ENCODE peak calls at places on chromosomes 6 and 20, in eight cellular contexts. O is NCI-H1436; U is BE2C; B is GM12864; W is transverse colon; M is heart right ventricle; X is activated T-helper 1 cell treated with anti-CD3 and anti-CD28 coated beads, Interleukin-2, amount 50 U/mL, for 16 hours; S is endothelial cell of umbilical vein. Y is an unnamed sample.

GRCh38 chr20:32737371-32738223 is 5.7 kb downstream of the COMMD7 start:
- DNase-seq in O (no peak), U (no peak), B (no peak), W (no peak), M (no peak), X (no peak), S (peak; percentile 67), Y (peak; percentile 45)

GRCh38 chr6:3231213-3232016 is 4.0 kb upstream of the TUBB2B start:
- DNase-seq in O (peak; percentile 78), U (peak; percentile 91), B (no peak), W (peak; percentile 84), M (peak; percentile 84), X (no peak), S (peak; percentile 46), Y (peak; percentile 79)

GRCh38 chr6:22042713-22043112 is 254.1 kb downstream of the PRL start:
- DNase-seq in O (no peak), U (no peak), B (no peak), W (no peak), M (peak; percentile 26), X (no peak), S (no peak), Y (no peak)

GRCh38 chr6:21019614-21020013 is 485.4 kb downstream of the CDKAL1 start:
- DNase-seq in O (no peak), U (no peak), B (no peak), W (no peak), M (no peak), X (no peak), S (peak; percentile 24), Y (no peak)

GRCh38 chr6:14038636-14039035 is 78.9 kb upstream of the CD83 start:
- DNase-seq in O (no peak), U (no peak), B (no peak), W (no peak), M (no peak), X (no peak), S (no peak), Y (no peak)

GRCh38 chr6:36068012-36068392 is 40.4 kb downstream of the MAPK14 start:
- DNase-seq in O (no peak), U (no peak), B (no peak), W (no peak), M (no peak), X (no peak), S (no peak), Y (no peak)

GRCh38 chr6:90413867-90414266 is 117.2 kb upstream of the BACH2 start:
- DNase-seq in O (peak; percentile 56), U (peak; percentile 24), B (no peak), W (peak; percentile 33), M (peak; percentile 28), X (peak; percentile 52), S (no peak), Y (no peak)

GRCh38 chr6:102389994-102390393 is 996.5 kb downstream of the GRIK2 start:
- DNase-seq in O (no peak), U (peak; percentile 77), B (no peak), W (no peak), M (no peak), X (no peak), S (no peak), Y (no peak)

GRCh38 chr6:55957961-55958422 is 82.6 kb upstream of the BMP5 start:
- DNase-seq in O (no peak), U (no peak), B (no peak), W (no peak), M (no peak), X (no peak), S (no peak), Y (no peak)

GRCh38 chr20:6665161-6665560 is 102.3 kb upstream of the BMP2 start:
- DNase-seq in O (no peak), U (no peak), B (no peak), W (no peak), M (no peak), X (no peak), S (no peak), Y (no peak)

GRCh38 chr6:157113389-157113788 is 209.9 kb downstream of the TMEM242 start:
- DNase-seq in O (no peak), U (no peak), B (no peak), W (no peak), M (no peak), X (no peak), S (no peak), Y (no peak)

GRCh38 chr20:52303281-52303950 is 111.8 kb upstream of the ZFP64 start:
- DNase-seq in O (no peak), U (no peak), B (no peak), W (no peak), M (no peak), X (no peak), S (no peak), Y (no peak)

GRCh38 chr20:37567671-37568588 is 40.3 kb upstream of the BLCAP start:
- DNase-seq in O (peak; percentile 66), U (no peak), B (no peak), W (no peak), M (no peak), X (no peak), S (peak; percentile 50), Y (peak; percentile 30)

GRCh38 chr20:4227085-4227821 is 211.9 kb upstream of the RNF24 start:
- DNase-seq in O (no peak), U (no peak), B (no peak), W (no peak), M (no peak), X (no peak), S (no peak), Y (no peak)

GRCh38 chr6:108797951-108798671 is 50.1 kb upstream of the ARMC2 start:
- DNase-seq in O (no peak), U (peak; percentile 24), B (no peak), W (no peak), M (no peak), X (no peak), S (no peak), Y (no peak)